ENCODE peak calls at places on chromosome 5, in seven cellular contexts. Z, C, Q, X, R, T and P are unnamed samples.

GRCh38 chr5:110951373-110951791 is 120.1 kb upstream of the TSLP start:
- DNase-seq in X (peak), C (no peak), Q (no peak), T (peak), Z (peak), R (no peak), P (no peak)

GRCh38 chr5:142441638-142442037 is 116.8 kb upstream of the SPRY4 start:
- DNase-seq in Q (no peak), Z (peak), R (no peak), X (peak), T (no peak), C (no peak), P (no peak)

GRCh38 chr5:119426059-119426458 is 26.2 kb upstream of the HSD17B4 start:
- DNase-seq in T (no peak), R (no peak), X (no peak), Z (no peak), C (no peak), Q (no peak), P (no peak)

GRCh38 chr5:98769256-98770157 is 4.0 kb upstream of the RGMB start:
- DNase-seq in Q (peak), R (peak), T (peak), C (no peak), Z (peak), X (peak), P (no peak)

GRCh38 chr5:96226941-96227552 is 206.0 kb downstream of the PCSK1 start:
- DNase-seq in T (peak), C (no peak), X (peak), R (peak), Z (peak), Q (no peak), P (no peak)

GRCh38 chr5:59528226-59528862 is 365.2 kb downstream of the PDE4D start:
- DNase-seq in X (no peak), Z (no peak), R (no peak), T (no peak), C (no peak), Q (no peak), P (no peak)

GRCh38 chr5:62093411-62093810 is 212.6 kb upstream of the KIF2A start:
- DNase-seq in Q (no peak), C (no peak), R (no peak), X (no peak), T (no peak), Z (no peak), P (no peak)

GRCh38 chr5:10581867-10582511 is 18.1 kb downstream of the ANKRD33B start:
- DNase-seq in Z (peak), X (no peak), T (no peak), C (no peak), R (no peak), Q (no peak), P (no peak)

GRCh38 chr5:83654427-83654994 is 66.1 kb downstream of the HAPLN1 start:
- DNase-seq in Z (peak), Q (no peak), X (no peak), T (no peak), C (no peak), R (no peak), P (no peak)

GRCh38 chr5:115265220-115265619 is 2.5 kb upstream of the PGGT1B start:
- DNase-seq in R (no peak), C (no peak), Q (peak), T (no peak), Z (no peak), X (no peak), P (no peak)

GRCh38 chr5:88886756-88887741 is 4.1 kb upstream of the MEF2C start:
- DNase-seq in R (no peak), C (no peak), Q (no peak), Z (no peak), T (no peak), X (no peak), P (no peak)

GRCh38 chr5:36079200-36079761 is 12.6 kb upstream of the UGT3A2 start:
- DNase-seq in C (peak), Z (peak), Q (no peak), X (peak), R (no peak), T (peak), P (peak)

GRCh38 chr5:90709323-90710148 is 150.9 kb downstream of the ADGRV1 start:
- DNase-seq in R (no peak), X (peak), Q (no peak), T (peak), Z (peak), C (peak), P (peak)

GRCh38 chr5:145500712-145501111 is 334.4 kb downstream of the PRELID2 start:
- DNase-seq in C (no peak), R (no peak), Q (no peak), T (no peak), X (no peak), Z (no peak), P (no peak)

DNA sequence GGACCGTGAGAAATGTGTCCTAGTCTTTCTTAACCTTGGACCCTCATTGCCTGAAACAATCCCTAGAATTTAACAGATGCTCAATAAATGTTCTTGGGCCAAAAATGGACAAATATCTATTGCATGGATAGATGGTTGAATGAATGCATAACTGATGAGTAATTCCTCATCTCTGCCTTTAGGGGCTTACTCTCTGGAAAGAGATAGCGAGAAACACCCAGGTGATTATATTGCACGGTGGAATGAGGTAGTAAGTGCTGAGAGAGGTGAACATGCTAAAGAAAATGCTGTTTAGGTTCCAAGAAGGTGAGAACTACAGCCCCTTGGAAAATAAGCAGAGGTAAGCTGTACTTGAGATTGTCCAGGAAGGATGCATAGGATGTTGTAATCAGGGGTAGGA is 426.4 kb downstream of the ARHGEF28 start:
- DNase-seq in X (no peak), T (no peak), C (no peak), Z (no peak), R (no peak), Q (no peak), P (no peak)
- TF ChIP-seq CTCF in X (no peak), T (no peak), C (peak), Z (peak), R (no peak), Q (no peak), P (no peak)

GRCh38 chr5:179978792-179979191 is 71.1 kb upstream of the TBC1D9B start:
- DNase-seq in C (no peak), R (no peak), Q (no peak), X (no peak), Z (no peak), T (no peak), P (peak)

GRCh38 chr5:179973391-179973790 is 65.7 kb upstream of the TBC1D9B start:
- DNase-seq in T (no peak), X (no peak), Q (no peak), Z (no peak), C (no peak), R (no peak), P (no peak)

GRCh38 chr5:179974281-179974945 is 66.7 kb upstream of the TBC1D9B start:
- DNase-seq in T (no peak), Z (no peak), X (no peak), C (no peak), Q (no peak), R (no peak), P (no peak)

GRCh38 chr5:179975713-179976030 is 68.0 kb upstream of the TBC1D9B start:
- DNase-seq in X (no peak), T (no peak), R (no peak), C (no peak), Q (no peak), Z (no peak), P (no peak)

GRCh38 chr5:179974946-179975712 is 67.4 kb upstream of the TBC1D9B start:
- DNase-seq in Q (no peak), Z (peak), X (peak), T (peak), R (no peak), C (peak), P (no peak)
- TF ChIP-seq CTCF in Q (no peak), Z (peak), X (peak), T (peak), R (peak), C (peak), P (peak)

DNA sequence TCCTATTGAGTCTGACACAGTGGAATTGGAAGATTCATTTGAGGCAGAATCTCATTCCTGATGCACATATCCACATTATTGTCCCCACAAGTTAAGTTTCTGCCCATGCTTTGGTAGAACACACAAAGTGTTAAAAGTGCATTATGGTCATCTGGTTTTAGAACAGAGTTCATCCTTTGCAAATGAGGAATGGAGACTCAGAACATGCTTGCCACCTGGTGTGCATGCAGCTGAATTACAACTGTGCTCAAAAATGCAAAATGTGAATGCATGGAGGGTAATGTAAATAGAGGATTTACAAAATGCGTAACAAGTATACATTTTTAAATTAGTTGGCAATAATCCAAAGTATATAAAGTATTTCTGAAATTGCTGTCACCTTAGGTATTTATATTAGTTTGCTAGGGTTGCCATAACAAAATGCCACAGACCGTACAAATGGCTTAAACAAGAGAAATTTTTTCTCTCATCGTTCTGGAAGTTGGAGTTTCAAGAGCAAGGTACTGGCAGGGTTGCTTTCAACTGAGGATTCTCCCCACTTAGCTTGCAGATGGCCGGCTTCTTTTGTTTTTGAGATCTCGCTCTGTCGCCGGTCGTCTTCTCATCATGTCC is 671.1 kb downstream of the TAF11L14 start:
- DNase-seq in T (peak), Q (no peak), C (peak), Z (peak), X (peak), R (no peak), P (no peak)
- TF ChIP-seq CTCF in T (peak), Q (peak), C (peak), Z (peak), X (peak), R (peak), P (peak)

GRCh38 chr5:9316041-9316440 is 229.8 kb downstream of the SEMA5A start:
- DNase-seq in C (no peak), T (no peak), R (no peak), Z (peak), Q (no peak), X (peak), P (no peak)

GRCh38 chr5:9318031-9318430 is 227.8 kb downstream of the SEMA5A start:
- DNase-seq in C (no peak), T (no peak), X (no peak), R (no peak), Z (no peak), Q (no peak), P (no peak)

GRCh38 chr5:9316733-9317132 is 229.1 kb downstream of the SEMA5A start:
- DNase-seq in C (no peak), X (no peak), R (no peak), Q (no peak), Z (no peak), T (no peak), P (no peak)

DNA sequence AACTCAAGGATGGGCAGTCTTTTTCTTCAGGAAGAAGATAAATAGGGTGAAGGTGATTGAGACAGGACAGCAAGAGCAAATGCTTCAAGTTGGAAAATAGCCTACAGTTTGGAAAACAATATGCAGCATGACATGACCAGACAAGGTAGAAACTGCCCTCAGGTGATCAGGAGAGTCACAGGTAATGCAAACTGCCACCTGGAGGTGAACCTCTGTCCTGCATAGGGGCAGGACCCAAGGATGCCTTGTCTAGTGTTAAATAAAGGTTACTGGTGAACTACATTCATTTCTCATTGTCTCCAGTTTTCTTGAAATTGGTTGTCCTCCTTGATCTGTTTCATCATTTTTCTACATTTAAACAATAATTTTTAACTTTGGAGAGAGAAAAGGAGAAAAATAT is 232.1 kb downstream of the SEMA5A start:
- DNase-seq in C (no peak), X (no peak), Q (no peak), R (no peak), T (no peak), Z (no peak), P (no peak)
- TF ChIP-seq CTCF in C (peak), X (no peak), Q (no peak), R (no peak), T (no peak), Z (no peak), P (no peak)

DNA sequence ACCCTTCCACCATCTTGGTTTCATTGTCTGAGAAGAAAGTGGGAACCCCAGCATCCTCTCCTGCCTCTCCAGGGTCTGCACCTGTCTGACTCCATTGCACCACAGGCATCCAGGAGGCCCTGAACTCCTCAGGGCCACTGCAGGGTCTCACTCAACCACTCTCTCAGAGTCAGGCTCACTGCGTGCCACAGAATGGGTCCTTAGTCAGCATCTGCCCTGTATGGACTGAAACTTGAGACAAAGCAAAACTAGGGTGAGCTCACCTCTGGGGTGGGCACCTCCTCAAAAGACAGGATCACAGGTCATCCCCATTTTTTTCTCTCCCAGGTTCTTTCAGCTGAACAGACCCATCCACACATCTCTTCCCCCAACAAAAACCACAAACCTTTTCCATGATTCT is 59.2 kb upstream of the CPEB4 start:
- DNase-seq in C (no peak), X (no peak), Q (no peak), T (no peak), R (no peak), Z (no peak), P (no peak)
- TF ChIP-seq CTCF in C (no peak), X (no peak), Q (no peak), T (no peak), R (no peak), Z (no peak), P (no peak)

DNA sequence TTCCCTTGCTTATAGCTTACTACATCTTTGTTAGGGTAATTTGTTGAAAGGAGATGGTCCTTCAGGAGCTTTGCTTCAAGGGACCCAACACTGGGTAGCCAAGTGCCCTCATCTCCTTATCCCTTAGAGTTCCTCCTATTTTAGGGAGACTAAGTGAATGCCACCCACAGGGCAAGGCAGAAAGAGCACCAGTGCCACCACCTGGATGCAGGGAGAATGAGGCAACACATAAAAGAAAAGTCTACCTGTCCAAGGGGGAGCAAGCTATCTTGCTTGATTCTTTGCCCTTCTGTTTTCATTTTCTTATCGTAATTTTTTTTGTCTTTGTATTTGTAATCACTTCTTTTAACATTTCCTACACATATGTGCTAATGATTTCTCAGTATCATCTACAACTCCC is 205.5 kb downstream of the NPR3 start:
- DNase-seq in R (no peak), X (peak), C (no peak), Q (no peak), Z (peak), T (peak), P (peak)
- TF ChIP-seq CTCF in R (peak), X (peak), C (peak), Q (peak), Z (peak), T (peak), P (peak)

GRCh38 chr5:25713259-25713658 is 1068.5 kb upstream of the CDH10 start:
- DNase-seq in T (no peak), C (no peak), Z (no peak), R (no peak), X (no peak), Q (no peak), P (peak)
- TF ChIP-seq CTCF in T (no peak), C (no peak), Z (no peak), R (no peak), X (no peak), Q (no peak), P (peak)

GRCh38 chr5:172770675-172771438 is at the start of gene DUSP1:
- DNase-seq in X (peak), R (peak), C (peak), Q (peak), T (peak), Z (peak), P (peak)
- TF ChIP-seq CTCF in X (no peak), R (peak), C (peak), Q (peak), T (peak), Z (no peak), P (peak)

DNA sequence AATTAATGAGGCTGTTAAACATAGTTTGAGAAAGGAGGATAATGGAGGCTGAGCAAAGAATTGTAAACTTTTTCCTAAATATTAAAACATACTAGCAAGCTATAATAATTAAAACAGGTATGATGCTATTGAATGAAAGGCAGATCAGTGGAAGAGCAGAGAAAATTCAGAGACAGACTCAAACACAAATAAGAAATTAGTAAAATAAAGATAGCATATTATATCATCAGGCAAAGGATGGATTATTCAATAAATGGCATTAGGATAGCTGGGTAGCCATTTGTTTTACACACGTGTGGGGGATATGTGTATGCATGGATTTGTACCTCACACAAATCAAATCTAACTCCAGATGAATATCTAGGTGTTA is 50.6 kb downstream of the MRPS27 start:
- DNase-seq in Z (no peak), T (no peak), X (no peak), R (no peak), C (no peak), Q (no peak), P (no peak)
- TF ChIP-seq CTCF in Z (no peak), T (no peak), X (no peak), R (no peak), C (peak), Q (no peak), P (no peak)

DNA sequence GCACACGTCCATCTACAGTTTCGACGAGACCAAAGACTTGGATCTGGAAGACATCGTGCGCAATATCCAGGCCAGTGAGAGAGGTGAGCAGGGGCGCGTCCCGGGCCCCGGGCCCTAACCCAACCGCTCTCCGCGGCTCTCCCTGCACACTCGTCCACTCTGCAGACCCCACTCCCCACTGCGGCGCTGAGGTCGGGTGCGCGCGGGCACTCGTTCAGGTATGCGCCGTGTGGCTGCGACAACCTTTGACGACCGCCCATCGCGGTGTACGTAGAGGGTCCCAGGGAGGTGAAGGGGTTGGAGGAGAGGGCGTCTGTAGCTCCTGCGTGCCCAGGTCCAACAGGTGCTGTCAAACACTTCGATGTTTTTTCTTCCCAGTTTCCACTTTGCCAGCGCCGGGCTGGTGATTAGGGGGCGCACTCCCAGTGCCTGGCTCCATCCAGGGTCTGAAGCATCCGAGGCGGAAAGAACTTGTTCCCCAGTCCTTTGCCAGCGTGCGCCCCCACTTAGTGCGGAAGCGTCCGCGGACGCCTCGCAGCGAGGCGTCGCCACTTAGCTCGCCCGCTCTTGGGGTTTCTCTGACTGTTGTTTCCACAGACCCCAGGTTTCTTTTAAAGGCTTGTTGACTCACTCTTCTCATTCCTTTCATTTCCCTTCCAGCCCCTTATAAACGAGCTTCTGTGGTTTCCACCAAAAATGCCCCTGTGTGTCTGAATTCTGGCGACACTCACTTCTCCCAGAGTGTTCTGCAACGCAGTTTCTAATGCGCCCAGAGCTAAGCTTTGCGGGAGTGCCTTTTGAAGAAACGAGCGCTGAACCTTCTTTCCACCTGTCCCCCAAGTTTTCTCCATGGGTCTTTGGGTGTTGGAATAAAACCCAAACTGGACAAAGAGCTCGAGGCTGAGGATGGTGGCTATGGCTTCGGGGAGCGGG is 1.6 kb downstream of the NPR3 start:
- DNase-seq in R (no peak), T (peak), C (no peak), Q (peak), X (no peak), Z (no peak), P (no peak)
- TF ChIP-seq CTCF in R (no peak), T (no peak), C (no peak), Q (no peak), X (no peak), Z (peak), P (no peak)